ENCODE peak calls at places on chromosomes 5 and 9, in five cellular contexts. W is IMR-90, S is neuronal stem cell, F is mesendoderm, T is H1. C is an unnamed sample.

GRCh38 chr9:15192856-15193255 is 114.2 kb downstream of the TTC39B start:
- DNase-seq in S (no peak), T (no peak), W (no peak), F (no peak), C (no peak)

GRCh38 chr5:137730331-137730730 is 5.6 kb downstream of the KLHL3 start:
- DNase-seq in T (no peak), S (no peak), F (no peak), W (peak; percentile 78), C (no peak)

GRCh38 chr5:83125560-83125959 is 48.2 kb downstream of the XRCC4 start:
- DNase-seq in W (no peak), S (no peak), F (peak; percentile 2), T (no peak), C (peak; percentile 27)

GRCh38 chr5:120869831-120870230 is 405.7 kb downstream of the PRR16 start:
- DNase-seq in T (no peak), W (no peak), S (no peak), F (peak; percentile 17), C (no peak)

GRCh38 chr9:127248241-127248640 is 16.3 kb upstream of the GARNL3 start:
- DNase-seq in W (no peak), T (no peak), S (no peak), F (peak; percentile 14), C (no peak)

GRCh38 chr5:172059661-172060100 is 53.2 kb upstream of the FBXW11 start:
- DNase-seq in T (peak; percentile 64), W (no peak), F (peak; percentile 54), S (no peak), C (no peak)

GRCh38 chr5:31731016-31731415 is 92.1 kb downstream of the PDZD2 start:
- DNase-seq in W (no peak), S (no peak), F (peak; percentile 10), T (no peak), C (peak; percentile 50)

GRCh38 chr9:89765211-89765610 is 160.4 kb downstream of the GADD45G start:
- DNase-seq in W (no peak), T (no peak), F (no peak), S (no peak), C (no peak)

GRCh38 chr5:9099681-9100080 is 446.2 kb downstream of the SEMA5A start:
- DNase-seq in T (no peak), F (peak; percentile 22), S (no peak), W (no peak), C (peak; percentile 36)

GRCh38 chr5:73030995-73031394 is 75.2 kb downstream of the FCHO2 start:
- DNase-seq in S (peak; percentile 14), F (peak; percentile 93), T (no peak), W (peak; percentile 90), C (peak; percentile 45)

GRCh38 chr5:127967983-127968592 is 115.5 kb upstream of the SLC12A2 start:
- DNase-seq in W (no peak), S (no peak), F (no peak), T (no peak), C (no peak)

GRCh38 chr9:91391426-91392217 is 29.9 kb upstream of the AUH start:
- DNase-seq in F (no peak), T (no peak), S (no peak), W (no peak), C (no peak)

GRCh38 chr9:4196886-4197285 is 103.0 kb downstream of the GLIS3 start:
- DNase-seq in T (no peak), W (no peak), S (peak; percentile 6), F (peak; percentile 53), C (no peak)

GRCh38 chr9:98171176-98171925 is 21.1 kb downstream of the CORO2A start:
- DNase-seq in F (peak; percentile 16), T (no peak), W (no peak), S (no peak), C (no peak)

GRCh38 chr5:69148981-69149675 is 17.8 kb upstream of the CCNB1 start:
- DNase-seq in T (no peak), W (no peak), F (peak; percentile 46), S (no peak), C (no peak)

GRCh38 chr5:143501176-143501840 is 97.8 kb upstream of the NR3C1 start:
- DNase-seq in S (no peak), T (no peak), F (no peak), W (no peak), C (no peak)

GRCh38 chr9:97938081-97938644 is at the start of gene HEMGN:
- DNase-seq in W (no peak), T (no peak), F (no peak), S (no peak), C (no peak)

GRCh38 chr5:126801992-126802294 is 25.0 kb downstream of the LMNB1 start:
- DNase-seq in S (no peak), F (no peak), T (no peak), W (peak; percentile 71), C (no peak)

GRCh38 chr9:3410461-3410860 is 115.3 kb downstream of the RFX3 start:
- DNase-seq in F (no peak), S (no peak), W (no peak), T (no peak), C (no peak)

GRCh38 chr5:14665949-14666741 is 1.6 kb downstream of the OTULIN start:
- DNase-seq in T (no peak), S (no peak), F (peak; percentile 42), W (peak; percentile 33), C (no peak)

GRCh38 chr9:18137815-18138214 is 336.1 kb upstream of the ADAMTSL1 start:
- DNase-seq in T (no peak), W (no peak), F (peak; percentile 31), S (no peak), C (no peak)

DNA sequence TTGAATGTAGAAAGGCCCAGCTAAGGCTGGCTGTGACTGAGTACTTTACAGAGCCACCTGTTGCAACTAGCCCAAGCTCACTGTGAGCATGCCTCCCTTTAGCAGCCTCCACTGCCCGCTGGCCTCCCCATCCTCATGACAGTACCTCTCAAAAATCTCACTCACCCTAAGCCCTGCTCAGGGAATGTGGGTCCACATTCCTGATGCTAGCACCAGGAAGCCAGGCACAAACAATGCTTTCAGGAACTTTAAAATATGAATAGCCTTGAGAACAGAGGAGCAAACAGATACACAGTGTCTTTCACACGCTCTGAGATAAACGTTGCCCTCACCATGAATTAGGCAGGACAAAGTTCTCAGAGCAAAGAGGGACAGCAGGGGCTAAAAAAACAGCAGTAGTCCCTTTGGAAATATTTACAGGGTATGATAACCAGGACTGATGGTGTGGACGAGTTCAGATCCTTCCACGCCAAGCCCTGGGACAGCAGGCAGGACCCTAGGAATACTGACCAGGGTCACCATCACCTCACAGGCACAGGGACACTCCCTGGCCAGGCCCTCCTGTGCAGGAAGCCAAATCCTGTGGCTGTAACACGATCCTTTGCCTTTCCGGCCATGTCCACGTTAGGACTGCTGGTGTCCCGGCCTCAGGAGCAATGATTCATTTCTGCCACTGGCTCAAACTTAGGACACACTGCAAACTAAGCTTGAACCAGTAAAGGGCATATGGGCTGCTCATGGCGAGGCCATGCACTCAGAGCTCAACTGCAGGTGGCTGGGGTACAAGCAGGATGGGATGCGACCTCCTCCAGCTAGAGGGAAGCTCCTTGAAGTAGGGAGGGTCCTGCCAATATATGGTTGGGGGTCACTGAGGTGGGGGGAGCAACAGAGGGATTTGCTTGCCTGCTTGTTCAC is 9.6 kb downstream of the ACSL6 start:
- DNase-seq in S (no peak), F (peak; percentile 49), T (no peak), W (peak; percentile 24), C (peak; percentile 53)
- H3K4me1 ChIP-seq in S (peaks cover 22% of the 10 kb centered on the region), F (peaks cover 8% of the 10 kb centered on the region), T (peaks cover 27% of the 10 kb centered on the region), W (peaks cover 2% of the 10 kb centered on the region), C (peaks cover 9% of the 10 kb centered on the region)

DNA sequence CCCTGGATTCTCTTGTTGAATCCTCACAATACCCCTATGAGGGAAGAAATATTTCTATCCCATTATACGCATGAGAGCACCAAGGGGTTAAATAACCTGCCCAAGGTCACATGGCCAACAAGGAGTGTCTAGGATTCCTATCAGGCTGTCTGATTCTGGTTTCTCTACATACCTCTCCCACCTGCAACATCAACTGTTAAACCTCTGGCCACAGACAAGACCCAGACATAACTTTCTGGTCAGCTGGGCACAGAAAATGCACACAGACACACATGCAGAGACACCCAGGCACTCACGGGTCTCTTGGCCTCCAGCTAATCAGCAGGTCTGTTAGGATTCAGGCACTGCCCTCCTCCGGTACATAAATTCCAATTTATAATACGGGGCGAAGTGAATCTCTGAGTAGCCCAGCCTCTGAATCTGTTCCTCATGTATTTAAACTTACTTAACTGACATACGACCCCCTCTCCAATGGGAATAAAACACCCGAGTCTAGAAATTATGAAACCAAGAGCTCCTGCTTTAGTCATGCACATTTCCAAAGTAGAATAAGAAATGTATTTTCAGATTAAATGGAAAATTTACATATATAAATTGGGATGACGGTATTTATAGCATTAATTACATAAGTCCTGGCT is 1.5 kb downstream of the SEPTIN8 start:
- DNase-seq in W (no peak), T (no peak), S (no peak), F (no peak), C (no peak)
- H3K79me1 ChIP-seq in W (peaks cover 27% of the 10 kb centered on the region), T (peaks cover 2% of the 10 kb centered on the region), S (peaks cover 16% of the 10 kb centered on the region), F (no peaks in the 10 kb centered on the region), C (peaks cover 2% of the 10 kb centered on the region)

DNA sequence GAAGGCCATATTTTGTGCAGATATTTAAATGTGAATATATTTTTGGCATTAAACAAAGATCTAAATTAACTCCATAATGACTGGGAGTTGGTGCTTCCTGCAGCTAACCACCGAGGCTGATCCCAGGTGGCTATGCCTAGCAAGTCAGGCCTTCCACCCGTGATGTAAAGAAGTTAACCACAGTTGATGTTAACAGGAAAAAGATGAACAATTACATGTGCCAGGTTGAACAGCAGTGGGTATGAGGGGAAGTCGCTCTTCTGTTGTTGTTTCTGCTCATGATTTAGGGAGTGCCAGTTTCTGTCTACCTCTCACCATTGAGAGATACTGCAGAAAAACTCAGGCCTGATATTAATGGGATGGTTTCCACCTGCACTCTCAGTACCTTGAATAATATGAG is 334.3 kb downstream of the EBF1 start:
- DNase-seq in T (no peak), F (no peak), S (no peak), W (no peak), C (no peak)
- H3K23ac ChIP-seq in T (no peak overlapping the region), F (no peak overlapping the region), S (no peak overlapping the region), W (no peak overlapping the region), C (no peak overlapping the region)

DNA sequence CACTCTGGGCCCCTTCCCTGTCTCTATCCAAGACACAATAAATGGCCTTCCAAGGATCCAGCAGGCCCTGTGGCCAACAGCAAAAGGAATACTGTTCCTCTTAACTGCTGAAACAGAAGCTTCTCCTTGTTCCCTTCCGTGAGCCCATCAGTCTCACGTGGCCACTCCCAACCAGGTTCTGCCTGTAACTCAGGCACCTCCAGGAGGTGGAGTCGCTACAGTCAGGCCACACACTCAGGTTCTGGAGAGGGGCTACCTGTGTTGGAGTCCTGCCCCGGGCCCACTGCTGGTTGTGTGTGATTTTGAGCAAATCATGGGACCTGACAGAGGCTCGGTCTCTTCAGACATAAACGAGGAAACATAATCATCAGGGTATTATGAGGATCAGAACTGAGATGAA is 10.3 kb downstream of the FAT2 start:
- DNase-seq in T (no peak), W (no peak), F (peak; percentile 57), S (no peak), C (peak; percentile 59)
- H3K4me1 ChIP-seq in T (peaks cover 4% of the 10 kb centered on the region), W (no peaks in the 10 kb centered on the region), F (no peaks in the 10 kb centered on the region), S (no peaks in the 10 kb centered on the region), C (no peaks in the 10 kb centered on the region)

GRCh38 chr5:139654875-139655491 is 6.8 kb downstream of the CXXC5 start:
- DNase-seq in T (no peak), F (no peak), W (no peak), S (no peak), C (no peak)

GRCh38 chr5:139651863-139652787 is 4.0 kb downstream of the CXXC5 start:
- DNase-seq in F (no peak), T (peak; percentile 90), S (peak; percentile 78), W (peak; percentile 94), C (peak; percentile 81)

GRCh38 chr5:139652788-139653241 is 4.7 kb downstream of the CXXC5 start:
- DNase-seq in W (no peak), T (no peak), F (no peak), S (no peak), C (no peak)

GRCh38 chr5:139654464-139654863 is 6.3 kb downstream of the CXXC5 start:
- DNase-seq in S (no peak), F (no peak), W (no peak), T (no peak), C (no peak)

GRCh38 chr5:139653616-139654015 is 5.5 kb downstream of the CXXC5 start:
- DNase-seq in W (no peak), T (no peak), F (no peak), S (no peak), C (no peak)
- H3K79me1 ChIP-seq in W (peaks cover 32% of the 10 kb centered on the region), T (peaks cover 49% of the 10 kb centered on the region), F (peaks cover 10% of the 10 kb centered on the region), S (peaks cover 21% of the 10 kb centered on the region), C (peaks cover 19% of the 10 kb centered on the region)